ENCODE peak calls at places on chromosomes 2 and 18, in seven cellular contexts. X is IMR-90, S is kidney epithelial cell, Y is esophagus squamous epithelium, D is astrocyte of the hippocampus, B is GM13977, G is mesendoderm. T is an unnamed sample.

GRCh38 chr18:45359275-45360009 is 255.8 kb upstream of the SLC14A2 start:
- DNase-seq in S (no peak), Y (no peak), G (peak; percentile 74), X (no peak), B (no peak), D (no peak), T (peak; percentile 57)

GRCh38 chr2:196961889-196962288 is 35.4 kb upstream of the PGAP1 start:
- DNase-seq in S (no peak), X (no peak), G (no peak), D (no peak), Y (no peak), B (peak; percentile 12), T (no peak)

GRCh38 chr2:223887127-223887526 is 49.7 kb upstream of the AP1S3 start:
- DNase-seq in G (no peak), X (peak; percentile 54), S (no peak), D (peak; percentile 66), B (no peak), Y (no peak), T (no peak)

GRCh38 chr18:38052879-38053590 is 487.4 kb upstream of the CELF4 start:
- DNase-seq in D (no peak), Y (no peak), S (no peak), B (no peak), X (no peak), G (no peak), T (no peak)

GRCh38 chr2:235638541-235639192 is 144.8 kb downstream of the AGAP1 start:
- DNase-seq in D (no peak), Y (no peak), S (no peak), X (no peak), B (no peak), G (peak; percentile 56), T (peak; percentile 34)

GRCh38 chr18:55988537-55988936 is 400.5 kb upstream of the TCF4 start:
- DNase-seq in X (peak; percentile 71), G (no peak), S (no peak), B (no peak), Y (no peak), D (no peak), T (no peak)

GRCh38 chr2:189751080-189751658 is 11.4 kb downstream of the OSGEPL1 start:
- DNase-seq in X (peak; percentile 25), B (peak; percentile 27), Y (no peak), S (no peak), G (peak; percentile 57), D (peak; percentile 38), T (peak; percentile 25)

GRCh38 chr18:63869374-63869773 is 18.1 kb upstream of the SERPINB2 start:
- DNase-seq in Y (no peak), X (peak; percentile 91), S (no peak), B (no peak), G (no peak), D (no peak), T (no peak)

GRCh38 chr2:64770781-64771334 is 117.1 kb upstream of the SERTAD2 start:
- DNase-seq in B (no peak), D (peak; percentile 74), Y (no peak), G (peak; percentile 15), S (no peak), X (peak; percentile 97), T (peak; percentile 24)

GRCh38 chr18:69161383-69162028 is 239.2 kb upstream of the DOK6 start:
- DNase-seq in S (no peak), Y (no peak), X (peak; percentile 63), D (peak; percentile 7), G (peak; percentile 11), B (no peak), T (no peak)

GRCh38 chr2:128445533-128445900 is 126.8 kb upstream of the HS6ST1 start:
- DNase-seq in X (no peak), G (no peak), S (no peak), D (no peak), B (no peak), Y (no peak), T (no peak)

GRCh38 chr2:182642328-182642727 is 73.7 kb upstream of the DNAJC10 start:
- DNase-seq in S (no peak), D (peak; percentile 53), Y (no peak), G (peak; percentile 84), X (peak; percentile 59), B (peak; percentile 38), T (peak; percentile 38)

GRCh38 chr2:229313591-229313990 is 42.5 kb upstream of the PID1 start:
- DNase-seq in B (no peak), D (no peak), G (no peak), S (no peak), X (peak; percentile 28), Y (no peak), T (no peak)

GRCh38 chr2:67251741-67252140 is 145.4 kb upstream of the ETAA1 start:
- DNase-seq in S (no peak), B (no peak), Y (no peak), G (peak; percentile 78), D (no peak), X (no peak), T (no peak)

GRCh38 chr18:51643483-51643882 is 446.0 kb upstream of the MEX3C start:
- DNase-seq in Y (no peak), S (no peak), X (no peak), B (no peak), D (no peak), G (peak; percentile 56), T (no peak)

GRCh38 chr2:205865794-205866490 is 183.6 kb downstream of the NRP2 start:
- DNase-seq in B (no peak), Y (no peak), S (peak; percentile 62), X (no peak), D (peak; percentile 65), G (no peak), T (no peak)

GRCh38 chr2:121283670-121284245 is 1.2 kb downstream of the TFCP2L1 start:
- DNase-seq in B (no peak), S (no peak), D (no peak), G (peak; percentile 19), X (no peak), Y (no peak), T (no peak)

GRCh38 chr18:27583466-27583865 is 398.4 kb upstream of the CHST9 start:
- DNase-seq in S (no peak), Y (no peak), B (no peak), X (no peak), G (no peak), D (no peak), T (no peak)

GRCh38 chr2:241372376-241372992 is 16.4 kb downstream of the FARP2 start:
- DNase-seq in D (no peak), X (no peak), S (no peak), G (no peak), B (no peak), Y (no peak), T (no peak)

GRCh38 chr2:28359222-28360065 is 33.2 kb upstream of the FOSL2 start:
- DNase-seq in D (peak; percentile 82), X (peak; percentile 66), B (peak; percentile 71), Y (no peak), G (no peak), S (no peak), T (no peak)

GRCh38 chr2:20067992-20068727 is 16.7 kb upstream of the LAPTM4A start:
- DNase-seq in X (peak; percentile 96), D (peak; percentile 85), S (peak; percentile 35), G (no peak), Y (no peak), B (no peak), T (no peak)

GRCh38 chr18:49813071-49813320 is 337 bp downstream of the ACAA2 start:
- DNase-seq in Y (no peak), S (no peak), X (peak; percentile 28), B (peak; percentile 35), D (no peak), G (peak; percentile 70), T (peak; percentile 56)

GRCh38 chr2:20027260-20027677 is 14.8 kb upstream of the MATN3 start:
- DNase-seq in D (no peak), X (no peak), Y (no peak), B (no peak), G (no peak), S (no peak), T (no peak)

GRCh38 chr2:58364098-58364497 is 123.0 kb upstream of the FANCL start:
- DNase-seq in B (no peak), G (no peak), X (no peak), Y (no peak), S (no peak), D (no peak), T (no peak)

GRCh38 chr2:241547781-241548450 is 10.6 kb upstream of the BOK start:
- DNase-seq in S (no peak), X (no peak), B (no peak), D (no peak), Y (no peak), G (no peak), T (no peak)

GRCh38 chr2:73972846-73973245 is 11.9 kb upstream of the TET3 start:
- DNase-seq in B (no peak), D (no peak), X (no peak), S (no peak), Y (no peak), G (no peak), T (no peak)

GRCh38 chr2:100924520-100925451 is 77.3 kb upstream of the RPL31 start:
- DNase-seq in D (peak; percentile 80), G (no peak), Y (no peak), X (peak; percentile 85), B (peak; percentile 56), S (no peak), T (no peak)

GRCh38 chr2:214537929-214538328 is 127.1 kb downstream of the VWC2L start:
- DNase-seq in B (no peak), S (no peak), D (no peak), G (no peak), X (no peak), Y (no peak), T (no peak)

GRCh38 chr2:232783278-232783677 is 6.9 kb upstream of the KCNJ13 start:
- DNase-seq in X (no peak), Y (no peak), D (no peak), G (no peak), S (no peak), B (no peak), T (no peak)

GRCh38 chr2:108061485-108062042 is 75.2 kb downstream of the SLC5A7 start:
- DNase-seq in G (no peak), X (no peak), B (no peak), D (no peak), S (no peak), Y (no peak), T (no peak)

GRCh38 chr18:4016391-4017049 is 438.6 kb downstream of the DLGAP1 start:
- DNase-seq in X (no peak), S (no peak), Y (no peak), G (peak; percentile 10), D (no peak), B (peak; percentile 17), T (no peak)

GRCh38 chr2:75751360-75751759 is 40.6 kb upstream of the GCFC2 start:
- DNase-seq in Y (no peak), B (no peak), G (no peak), D (no peak), S (no peak), X (no peak), T (no peak)

T was measured in ELF-1.